ENCODE peak calls at places on chromosomes 6 and 20, in eight cellular contexts. K, G, T, D, Z, N, P and O are unnamed samples.

GRCh38 chr6:71463061-71463460 is 174.4 kb downstream of the OGFRL1 start:
- DNase-seq in K (peak; percentile 29), G (no peak), T (no peak), D (no peak), Z (peak; percentile 38), N (no peak), P (no peak), O (no peak)

GRCh38 chr20:53298900-53299299 is 294.7 kb downstream of the ZNF217 start:
- DNase-seq in K (no peak), G (no peak), T (no peak), D (no peak), Z (no peak), N (no peak), P (no peak), O (no peak)

GRCh38 chr20:48338717-48339116 is 489.1 kb downstream of the PREX1 start:
- DNase-seq in K (peak; percentile 96), G (no peak), T (no peak), D (no peak), Z (peak; percentile 73), N (no peak), P (no peak), O (no peak)

GRCh38 chr6:30770164-30770563 is 25.8 kb upstream of the IER3 start:
- DNase-seq in K (peak; percentile 80), G (no peak), T (no peak), D (no peak), Z (peak; percentile 57), N (no peak), P (no peak), O (no peak)

GRCh38 chr6:1439349-1439748 is 50.0 kb downstream of the FOXF2 start:
- DNase-seq in K (peak; percentile 18), G (no peak), T (no peak), D (no peak), Z (no peak), N (no peak), P (no peak), O (no peak)

GRCh38 chr6:135299256-135299655 is 118.1 kb downstream of the MYB start:
- DNase-seq in K (peak; percentile 69), G (no peak), T (no peak), D (no peak), Z (peak; percentile 75), N (no peak), P (no peak), O (no peak)

GRCh38 chr6:139570166-139570565 is 195.7 kb upstream of the CITED2 start:
- DNase-seq in K (peak; percentile 38), G (no peak), T (no peak), D (no peak), Z (no peak), N (no peak), P (no peak), O (no peak)

GRCh38 chr20:38867062-38867359 is 59.2 kb upstream of the FAM83D start:
- DNase-seq in K (no peak), G (no peak), T (no peak), D (no peak), Z (no peak), N (no peak), P (no peak), O (no peak)

GRCh38 chr6:36754582-36755434 is 57.2 kb downstream of the RAB44 start:
- DNase-seq in K (no peak), G (no peak), T (no peak), D (no peak), Z (no peak), N (no peak), P (peak; percentile 39), O (no peak)
- H3K27ac ChIP-seq in K (no peak overlapping the region), G (no peak overlapping the region), T (no peak overlapping the region), D (no peak overlapping the region), Z (no peak overlapping the region), N (no peak overlapping the region), P (no peak overlapping the region), O (no peak overlapping the region)

GRCh38 chr6:113626470-113626869 is 230.7 kb upstream of the MARCKS start:
- DNase-seq in K (no peak), G (no peak), T (no peak), D (no peak), Z (no peak), N (no peak), P (no peak), O (no peak)

GRCh38 chr6:113630365-113630737 is 226.8 kb upstream of the MARCKS start:
- DNase-seq in K (peak; percentile 35), G (no peak), T (no peak), D (no peak), Z (peak; percentile 88), N (no peak), P (no peak), O (no peak)

GRCh38 chr6:113629940-113630339 is 227.2 kb upstream of the MARCKS start:
- DNase-seq in K (no peak), G (no peak), T (no peak), D (no peak), Z (no peak), N (peak; percentile 25), P (no peak), O (no peak)

GRCh38 chr6:113625850-113626249 is 231.3 kb upstream of the MARCKS start:
- DNase-seq in K (no peak), G (no peak), T (no peak), D (no peak), Z (no peak), N (no peak), P (no peak), O (no peak)

GRCh38 chr6:113627480-113627879 is 229.7 kb upstream of the MARCKS start:
- DNase-seq in K (no peak), G (no peak), T (no peak), D (no peak), Z (no peak), N (no peak), P (no peak), O (no peak)
- H3K4me1 ChIP-seq in K (peaks cover 8% of the 10 kb centered on the region), G (peaks cover 13% of the 10 kb centered on the region), T (peaks cover 18% of the 10 kb centered on the region), D (peaks cover 13% of the 10 kb centered on the region), Z (peaks cover 9% of the 10 kb centered on the region), N (no peaks in the 10 kb centered on the region), P (peaks cover 4% of the 10 kb centered on the region), O (peaks cover 3% of the 10 kb centered on the region)

DNA sequence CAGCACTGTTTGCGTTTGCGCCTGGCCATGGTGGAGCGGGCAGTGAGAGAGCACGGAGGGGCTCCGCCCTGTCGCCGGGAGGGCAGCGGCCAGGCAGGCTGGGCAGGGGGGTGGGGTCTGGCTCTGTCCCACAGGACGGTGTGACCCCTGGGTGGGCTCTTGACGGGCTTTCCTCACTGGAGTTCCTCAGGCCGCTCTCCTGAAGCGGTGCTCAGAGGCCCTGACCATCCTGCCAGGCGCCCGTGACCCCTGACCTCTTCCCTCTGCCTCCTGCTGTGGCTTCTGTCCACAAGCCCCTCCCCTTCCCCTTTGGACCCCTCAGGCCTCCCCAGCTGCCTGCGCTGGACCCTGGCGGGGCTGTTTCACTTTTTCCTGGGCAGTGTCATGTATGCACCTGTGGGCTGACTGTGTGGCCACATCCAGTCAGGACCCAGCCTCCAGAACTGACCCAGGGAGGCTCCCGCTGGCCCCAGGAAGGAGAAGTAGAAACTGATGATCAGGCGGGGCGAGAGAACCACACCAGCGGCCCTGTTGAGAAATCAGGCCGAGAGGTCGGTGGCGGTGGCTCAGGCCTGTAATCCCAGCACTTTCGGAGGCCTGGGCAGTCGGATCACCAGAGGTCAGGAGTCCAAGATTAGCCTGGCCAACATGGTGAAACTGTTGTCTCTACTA is 1.2 kb downstream of the OGFR start:
- DNase-seq in K (no peak), G (peak; percentile 85), T (peak; percentile 66), D (peak; percentile 84), Z (no peak), N (no peak), P (no peak), O (no peak)
- H3K27ac ChIP-seq in K (peak overlapping the region; percentile 68), G (no peak overlapping the region), T (peak overlapping the region; percentile 68), D (no peak overlapping the region), Z (peak overlapping the region; percentile 69), N (peak overlapping the region; percentile 86), P (no peak overlapping the region), O (peak overlapping the region; percentile 54)

DNA sequence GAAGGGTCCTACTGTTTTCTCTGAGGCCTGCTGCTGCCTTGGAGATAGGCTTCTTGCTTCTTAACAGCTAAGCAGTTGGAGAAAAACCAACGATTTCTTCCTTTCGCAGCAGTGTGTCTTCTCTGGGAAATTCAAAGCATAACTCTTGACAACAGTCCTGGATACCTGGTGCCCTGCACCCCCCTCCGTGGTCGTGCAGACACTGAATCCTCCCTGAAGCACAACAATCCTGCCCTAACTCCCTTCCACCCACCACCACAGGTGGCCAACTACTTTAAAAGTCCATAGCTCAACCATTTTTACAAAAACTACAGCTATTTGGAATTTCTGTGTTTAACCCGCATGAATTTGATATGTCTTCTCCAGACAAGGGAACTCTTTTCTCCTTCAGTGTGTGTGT is 61.1 kb downstream of the FAM50B start:
- DNase-seq in K (no peak), G (no peak), T (no peak), D (no peak), Z (no peak), N (no peak), P (no peak), O (no peak)
- H3K4me1 ChIP-seq in K (peaks cover 26% of the 10 kb centered on the region), G (peaks cover 14% of the 10 kb centered on the region), T (peaks cover 73% of the 10 kb centered on the region), D (peaks cover 32% of the 10 kb centered on the region), Z (peaks cover 19% of the 10 kb centered on the region), N (peaks cover 43% of the 10 kb centered on the region), P (peaks cover 18% of the 10 kb centered on the region), O (peaks cover 14% of the 10 kb centered on the region)

DNA sequence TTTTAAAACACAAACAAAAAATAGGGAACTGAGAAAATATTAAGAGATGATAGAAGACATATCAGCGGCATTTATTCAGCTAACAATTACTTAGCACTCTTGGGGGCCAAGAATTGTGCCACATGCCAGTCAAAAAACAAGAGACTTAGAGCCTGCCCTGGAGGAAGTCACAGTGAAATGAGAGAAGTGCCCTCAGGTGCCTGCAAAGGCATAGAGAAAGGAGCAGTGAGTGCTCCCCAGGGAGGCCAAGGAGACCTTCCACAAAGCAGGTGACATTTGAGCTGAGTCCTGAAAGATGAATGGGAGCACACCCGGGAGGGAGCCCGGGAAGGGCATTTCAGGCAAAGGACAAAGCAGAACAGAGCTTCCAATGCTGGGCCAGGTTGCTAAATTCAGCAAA is 184.7 kb upstream of the JARID2 start:
- DNase-seq in K (no peak), G (no peak), T (no peak), D (peak; percentile 39), Z (no peak), N (no peak), P (peak; percentile 60), O (no peak)
- H3K27ac ChIP-seq in K (no peak overlapping the region), G (no peak overlapping the region), T (peak overlapping the region; percentile 86), D (no peak overlapping the region), Z (no peak overlapping the region), N (no peak overlapping the region), P (no peak overlapping the region), O (no peak overlapping the region)

GRCh38 chr6:52328721-52329120 is 33.2 kb upstream of the PAQR8 start:
- DNase-seq in K (no peak), G (no peak), T (no peak), D (no peak), Z (no peak), N (no peak), P (no peak), O (no peak)

GRCh38 chr6:52326540-52327364 is 35.2 kb upstream of the PAQR8 start:
- DNase-seq in K (no peak), G (no peak), T (no peak), D (no peak), Z (no peak), N (no peak), P (no peak), O (no peak)

GRCh38 chr6:52324239-52324638 is 37.7 kb upstream of the PAQR8 start:
- DNase-seq in K (no peak), G (no peak), T (no peak), D (no peak), Z (no peak), N (no peak), P (no peak), O (no peak)

GRCh38 chr6:52328303-52328662 is 33.7 kb upstream of the PAQR8 start:
- DNase-seq in K (no peak), G (no peak), T (no peak), D (no peak), Z (no peak), N (no peak), P (no peak), O (no peak)

GRCh38 chr6:52325695-52326471 is 36.1 kb upstream of the PAQR8 start:
- DNase-seq in K (no peak), G (no peak), T (no peak), D (peak; percentile 90), Z (no peak), N (no peak), P (no peak), O (no peak)
- H3K4me1 ChIP-seq in K (no peaks in the 10 kb centered on the region), G (no peaks in the 10 kb centered on the region), T (no peaks in the 10 kb centered on the region), D (peaks cover 21% of the 10 kb centered on the region), Z (no peaks in the 10 kb centered on the region), N (no peaks in the 10 kb centered on the region), P (no peaks in the 10 kb centered on the region), O (peaks cover 2% of the 10 kb centered on the region)